ENCODE peak calls at places on chromosomes 3 and 15, in nine cellular contexts. F, D, Z, J, S, T, A, B and C are unnamed samples.

GRCh38 chr15:75732206-75732808 is 19.7 kb upstream of the CSPG4 start:
- DNase-seq in Z (no peak), A (no peak), B (no peak), D (peak; percentile 19), F (no peak), J (no peak), T (no peak), S (no peak), C (no peak)

GRCh38 chr15:48345516-48345915 is 14.3 kb downstream of the DUT start:
- DNase-seq in S (no peak), F (no peak), D (no peak), A (no peak), T (no peak), Z (no peak), B (no peak), J (no peak), C (no peak)

GRCh38 chr15:75051711-75052110 is 28.3 kb downstream of the PPCDC start:
- DNase-seq in B (peak; percentile 39), T (no peak), S (no peak), A (no peak), F (no peak), Z (no peak), J (no peak), D (no peak), C (no peak)

GRCh38 chr15:43974852-43975251 is 148.1 kb downstream of the WDR76 start:
- DNase-seq in S (peak; percentile 39), F (peak; percentile 20), Z (no peak), B (no peak), T (peak; percentile 29), D (no peak), A (no peak), J (no peak), C (no peak)

GRCh38 chr3:127964053-127964452 is 49.0 kb downstream of the KBTBD12 start:
- DNase-seq in A (no peak), S (peak; percentile 29), F (no peak), B (no peak), Z (peak; percentile 52), D (no peak), T (no peak), J (no peak), C (no peak)

GRCh38 chr15:31045606-31046005 is 54.2 kb upstream of the MTMR10 start:
- DNase-seq in T (no peak), A (no peak), J (no peak), Z (no peak), B (no peak), F (no peak), D (no peak), S (no peak), C (no peak)

GRCh38 chr3:126524429-126524988 is 554 bp downstream of the CHST13 start:
- DNase-seq in J (no peak), F (no peak), D (peak; percentile 47), Z (no peak), A (no peak), S (no peak), B (peak; percentile 63), T (no peak), C (no peak)

GRCh38 chr3:128071771-128072453 is 19.7 kb downstream of the SEC61A1 start:
- DNase-seq in T (no peak), S (no peak), Z (no peak), F (no peak), B (no peak), D (no peak), J (no peak), A (no peak), C (no peak)

GRCh38 chr3:110614181-110614580 is 457.4 kb upstream of the NECTIN3 start:
- DNase-seq in T (no peak), B (no peak), F (no peak), S (no peak), Z (no peak), D (no peak), J (no peak), A (no peak), C (no peak)

GRCh38 chr3:48418651-48419050 is 11.2 kb downstream of the PLXNB1 start:
- DNase-seq in A (no peak), T (no peak), S (no peak), F (no peak), D (no peak), B (no peak), J (no peak), Z (no peak), C (no peak)

GRCh38 chr3:122676759-122677158 is 3.9 kb upstream of the PARP14 start:
- DNase-seq in A (no peak), Z (peak; percentile 41), J (no peak), F (no peak), T (no peak), B (no peak), S (peak; percentile 61), D (no peak), C (no peak)

GRCh38 chr3:152278674-152279427 is 10.1 kb downstream of the MBNL1 start:
- DNase-seq in J (no peak), S (peak; percentile 34), D (no peak), B (no peak), Z (no peak), A (no peak), T (no peak), F (no peak), C (no peak)

GRCh38 chr3:146326875-146327543 is 76.1 kb upstream of the PLSCR4 start:
- DNase-seq in B (no peak), T (peak; percentile 0), F (no peak), S (peak; percentile 61), D (peak; percentile 48), A (no peak), J (peak; percentile 47), Z (peak; percentile 88), C (peak; percentile 74)

DNA sequence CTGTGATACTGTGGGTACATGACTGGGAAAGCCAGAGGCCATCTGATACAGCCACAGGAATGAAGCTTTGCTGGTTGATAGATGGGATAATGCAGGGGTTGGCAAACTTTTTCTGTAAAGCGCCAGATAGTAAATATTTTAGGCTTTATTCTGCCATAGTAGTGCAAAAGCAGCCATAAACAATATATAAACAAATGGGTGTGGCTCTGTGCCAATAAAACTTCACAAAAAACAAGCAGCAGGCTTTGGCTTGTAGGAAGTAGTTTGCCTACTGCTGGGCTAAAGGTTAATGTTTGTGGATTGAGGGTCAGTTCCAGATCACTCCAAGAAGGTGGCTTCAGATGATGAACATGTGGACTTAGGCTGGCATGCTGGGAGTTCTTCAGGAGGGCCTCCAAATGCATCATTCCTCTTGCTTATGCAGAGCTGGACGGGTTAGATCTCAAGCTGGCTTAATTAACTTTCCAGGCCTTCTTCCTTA is 305.7 kb downstream of the RPLP1 start:
- DNase-seq in T (no peak), D (no peak), A (no peak), S (peak; percentile 71), J (no peak), Z (peak; percentile 49), B (no peak), F (peak; percentile 55), C (no peak)
- H3K4me1 ChIP-seq in T (peaks cover 71% of the 10 kb centered on the region), D (no peaks in the 10 kb centered on the region), A (peaks cover 73% of the 10 kb centered on the region), S (no peaks in the 10 kb centered on the region), J (peaks cover 13% of the 10 kb centered on the region), Z (no peaks in the 10 kb centered on the region), B (no peaks in the 10 kb centered on the region), F (peaks cover 49% of the 10 kb centered on the region), C (no peaks in the 10 kb centered on the region)

GRCh38 chr3:71433631-71434030 is 149.9 kb downstream of the FOXP1 start:
- DNase-seq in F (no peak), D (no peak), Z (no peak), T (no peak), S (no peak), A (no peak), J (no peak), B (no peak), C (no peak)
- H3K4me1 ChIP-seq in F (no peaks in the 10 kb centered on the region), D (no peaks in the 10 kb centered on the region), Z (peaks cover 31% of the 10 kb centered on the region), T (peaks cover 32% of the 10 kb centered on the region), S (peaks cover 5% of the 10 kb centered on the region), A (peaks cover 51% of the 10 kb centered on the region), J (peaks cover 61% of the 10 kb centered on the region), B (no peaks in the 10 kb centered on the region), C (peaks cover 9% of the 10 kb centered on the region)

GRCh38 chr15:66760968-66761722 is 59.1 kb downstream of the SMAD6 start:
- DNase-seq in F (no peak), S (no peak), J (no peak), A (no peak), B (peak; percentile 54), T (no peak), Z (peak; percentile 85), D (no peak), C (no peak)

GRCh38 chr15:66760358-66760967 is 58.4 kb downstream of the SMAD6 start:
- DNase-seq in J (no peak), F (no peak), S (no peak), B (peak; percentile 64), A (no peak), D (no peak), Z (no peak), T (no peak), C (no peak)

GRCh38 chr15:66764067-66764428 is 62.0 kb downstream of the SMAD6 start:
- DNase-seq in B (no peak), A (no peak), Z (no peak), J (no peak), T (no peak), F (no peak), S (no peak), D (no peak), C (no peak)

GRCh38 chr15:66763186-66764066 is 61.4 kb downstream of the SMAD6 start:
- DNase-seq in D (no peak), J (peak; percentile 98), F (peak; percentile 92), B (peak; percentile 80), T (no peak), A (no peak), Z (peak; percentile 76), S (peak; percentile 39), C (peak; percentile 96)

GRCh38 chr15:66761723-66762595 is 59.9 kb downstream of the SMAD6 start:
- DNase-seq in Z (peak; percentile 57), D (no peak), J (no peak), S (peak; percentile 55), T (no peak), B (peak; percentile 43), F (no peak), A (no peak), C (no peak)
- H3K4me1 ChIP-seq in Z (peaks cover 95% of the 10 kb centered on the region), D (peaks cover 35% of the 10 kb centered on the region), J (peaks cover 92% of the 10 kb centered on the region), S (peaks cover 35% of the 10 kb centered on the region), T (no peaks in the 10 kb centered on the region), B (peaks cover 8% of the 10 kb centered on the region), F (peaks cover 95% of the 10 kb centered on the region), A (no peaks in the 10 kb centered on the region), C (peaks cover 83% of the 10 kb centered on the region)

GRCh38 chr15:84657748-84658079 is 285 bp downstream of the NMB start:
- DNase-seq in S (no peak), D (no peak), J (no peak), Z (no peak), F (no peak), B (no peak), T (no peak), A (no peak), C (peak; percentile 64)

GRCh38 chr15:84656972-84657371 is 1.0 kb downstream of the NMB start:
- DNase-seq in T (no peak), D (no peak), J (no peak), B (no peak), S (no peak), Z (no peak), F (peak; percentile 49), A (no peak), C (no peak)

GRCh38 chr15:84653584-84653909 is 536 bp downstream of the WDR73 start:
- DNase-seq in D (no peak), A (no peak), S (no peak), F (no peak), J (no peak), T (no peak), Z (no peak), B (no peak), C (no peak)

GRCh38 chr15:84654689-84655453 is 788 bp upstream of the WDR73 start:
- DNase-seq in B (peak; percentile 84), Z (peak; percentile 86), F (peak; percentile 67), T (peak; percentile 90), J (peak; percentile 86), A (peak; percentile 52), S (peak; percentile 75), D (peak; percentile 91), C (peak; percentile 90)

GRCh38 chr15:84653910-84654688 is at the start of gene WDR73:
- DNase-seq in B (peak; percentile 97), J (peak; percentile 97), F (peak; percentile 94), S (peak; percentile 91), D (peak; percentile 100), T (peak; percentile 97), A (peak; percentile 94), Z (peak; percentile 96), C (peak; percentile 98)
- H3K4me1 ChIP-seq in B (no peaks in the 10 kb centered on the region), J (peaks cover 75% of the 10 kb centered on the region), F (peaks cover 30% of the 10 kb centered on the region), S (peaks cover 11% of the 10 kb centered on the region), D (peaks cover 19% of the 10 kb centered on the region), T (peaks cover 34% of the 10 kb centered on the region), A (peaks cover 28% of the 10 kb centered on the region), Z (peaks cover 17% of the 10 kb centered on the region), C (peaks cover 43% of the 10 kb centered on the region)